ENCODE peak calls at places on chromosome 5, in eight cellular contexts. U, T, G, E, Z, H, K and Q are unnamed samples.

GRCh38 chr5:69049151-69049550 is 44.7 kb upstream of the SLC30A5 start:
- DNase-seq in T (peak), K (no peak), E (no peak), U (no peak), H (no peak), Z (no peak), G (no peak), Q (no peak)

GRCh38 chr5:65753189-65753588 is 31.2 kb downstream of the NLN start:
- DNase-seq in K (no peak), T (no peak), Z (no peak), E (no peak), U (no peak), H (no peak), G (no peak), Q (no peak)

GRCh38 chr5:50440651-50441478 is at the start of gene EMB:
- DNase-seq in K (peak), Z (no peak), E (peak), G (peak), T (peak), H (peak), U (no peak), Q (peak)

GRCh38 chr5:180026320-180026719 is 45.2 kb downstream of the RNF130 start:
- DNase-seq in E (peak), G (no peak), T (peak), U (no peak), Z (peak), K (peak), H (no peak), Q (no peak)

GRCh38 chr5:93845376-93845775 is 104.0 kb upstream of the POU5F2 start:
- DNase-seq in K (no peak), T (peak), G (no peak), E (peak), H (no peak), Z (no peak), U (no peak), Q (no peak)

GRCh38 chr5:32520995-32521394 is 64.4 kb upstream of the SUB1 start:
- DNase-seq in Z (no peak), U (no peak), T (peak), H (no peak), E (no peak), G (no peak), K (no peak), Q (no peak)

GRCh38 chr5:29042152-29042551 is 2003.8 kb upstream of the CDH9 start:
- DNase-seq in Z (no peak), E (no peak), G (no peak), H (no peak), U (no peak), T (no peak), K (no peak), Q (no peak)

GRCh38 chr5:180172447-180173197 is 36.4 kb downstream of the RASGEF1C start:
- DNase-seq in T (no peak), E (no peak), G (no peak), H (no peak), U (peak), K (peak), Z (no peak), Q (peak)

GRCh38 chr5:139919308-139919707 is 123.7 kb downstream of the PSD2 start:
- DNase-seq in K (no peak), Z (no peak), U (no peak), E (peak), G (no peak), T (peak), H (no peak), Q (no peak)

GRCh38 chr5:156208271-156208670 is 118.7 kb upstream of the SGCD start:
- DNase-seq in K (peak), H (no peak), T (no peak), U (no peak), E (peak), Z (no peak), G (no peak), Q (no peak)

GRCh38 chr5:122076023-122076422 is 2.0 kb downstream of the LOX start:
- DNase-seq in Z (no peak), T (peak), U (no peak), G (no peak), K (no peak), E (no peak), H (no peak), Q (no peak)

GRCh38 chr5:141968914-141969608 is at the start of gene RNF14:
- DNase-seq in Z (peak), H (peak), U (peak), T (peak), G (peak), E (peak), K (peak), Q (peak)

GRCh38 chr5:67875637-67876036 is 339.9 kb upstream of the PIK3R1 start:
- DNase-seq in K (no peak), Z (no peak), G (no peak), E (peak), U (no peak), T (no peak), H (no peak), Q (no peak)

GRCh38 chr5:32574540-32575175 is 10.7 kb upstream of the SUB1 start:
- DNase-seq in U (no peak), T (no peak), G (no peak), H (no peak), Z (no peak), K (peak), E (no peak), Q (no peak)

GRCh38 chr5:120405923-120406322 is 58.2 kb upstream of the PRR16 start:
- DNase-seq in H (no peak), E (peak), T (peak), K (no peak), U (no peak), G (no peak), Z (no peak), Q (no peak)

GRCh38 chr5:15520856-15521255 is 20.9 kb downstream of the FBXL7 start:
- DNase-seq in G (no peak), K (no peak), E (no peak), U (no peak), H (no peak), Z (no peak), T (no peak), Q (no peak)

GRCh38 chr5:165460911-165461310 is 1955.5 kb downstream of the MAT2B start:
- DNase-seq in U (no peak), E (peak), G (no peak), H (no peak), Z (no peak), K (no peak), T (peak), Q (no peak)

GRCh38 chr5:77143998-77144836 is 57.1 kb upstream of the ZBED3 start:
- DNase-seq in Z (peak), G (peak), K (peak), T (peak), E (peak), U (peak), H (peak), Q (peak)

GRCh38 chr5:28313543-28314334 is 1275.4 kb upstream of the CDH9 start:
- DNase-seq in G (no peak), K (no peak), U (no peak), T (peak), Z (no peak), E (no peak), H (no peak), Q (no peak)

GRCh38 chr5:131068893-131069643 is 96.0 kb downstream of the HINT1 start:
- DNase-seq in E (no peak), T (no peak), K (no peak), H (peak), U (no peak), Z (no peak), G (no peak), Q (no peak)

GRCh38 chr5:163094492-163095180 is 342.8 kb upstream of the CCNG1 start:
- DNase-seq in E (no peak), U (no peak), H (no peak), T (no peak), K (no peak), G (peak), Z (no peak), Q (no peak)